ENCODE peak calls at places on chromosomes 2 and 18, in eight cellular contexts. W is lower lobe of right lung; U is CD8-positive, alpha-beta memory T cell; Y is glutamatergic neuron; Q is left lobe of liver; P is lower leg skin; C is neural crest cell; N is IMR-90. R is an unnamed sample.

GRCh38 chr18:5488844-5489243 is 55.0 kb downstream of the EPB41L3 start:
- DNase-seq in U (no peak), Y (no peak), N (no peak), C (no peak), P (no peak), W (no peak), Q (no peak), R (no peak)

GRCh38 chr18:60060578-60060977 is 160.8 kb downstream of the PMAIP1 start:
- DNase-seq in Q (no peak), P (no peak), U (no peak), C (no peak), N (no peak), Y (no peak), W (no peak), R (no peak)

GRCh38 chr2:127059559-127059958 is 47.4 kb downstream of the BIN1 start:
- DNase-seq in U (no peak), N (no peak), Q (no peak), C (no peak), Y (no peak), W (no peak), P (no peak), R (no peak)

GRCh38 chr2:8298783-8299182 is 383.1 kb upstream of the ID2 start:
- DNase-seq in C (no peak), Q (no peak), W (peak), Y (no peak), P (no peak), N (no peak), U (no peak), R (no peak)

GRCh38 chr18:45617284-45617683 is 2.0 kb downstream of the SLC14A2 start:
- DNase-seq in U (no peak), Q (no peak), C (no peak), W (peak), Y (no peak), P (peak), N (peak), R (no peak)

GRCh38 chr2:110105608-110106467 is 9.8 kb downstream of the MALL start:
- DNase-seq in Q (no peak), C (no peak), W (no peak), U (no peak), N (peak), Y (no peak), P (peak), R (no peak)

GRCh38 chr2:86695053-86695691 is 24.9 kb upstream of the RMND5A start:
- DNase-seq in U (no peak), W (no peak), P (no peak), Q (no peak), C (no peak), Y (no peak), N (peak), R (no peak)

GRCh38 chr2:160411167-160411566 is 82.4 kb downstream of the RBMS1 start:
- DNase-seq in W (no peak), C (no peak), U (no peak), Y (no peak), Q (no peak), N (no peak), P (no peak), R (no peak)

GRCh38 chr2:8882094-8882493 is 44.7 kb upstream of the KIDINS220 start:
- DNase-seq in N (peak), U (no peak), C (peak), Q (no peak), P (peak), Y (peak), W (no peak), R (peak)

GRCh38 chr2:235170536-235171510 is 219.0 kb downstream of the SH3BP4 start:
- DNase-seq in W (no peak), C (peak), P (no peak), Q (no peak), N (peak), U (no peak), Y (peak), R (no peak)

GRCh38 chr18:62485684-62486083 is 37.1 kb upstream of the ZCCHC2 start:
- DNase-seq in Y (no peak), W (no peak), N (peak), U (no peak), C (no peak), P (no peak), Q (no peak), R (no peak)

GRCh38 chr2:119158563-119159347 is at the start of gene C1QL2:
- DNase-seq in Y (peak), U (no peak), W (no peak), C (peak), N (no peak), Q (no peak), P (no peak), R (peak)

GRCh38 chr2:120729410-120730052 is 6.1 kb upstream of the GLI2 start:
- DNase-seq in U (no peak), C (no peak), W (no peak), N (peak), P (no peak), Y (no peak), Q (no peak), R (no peak)

GRCh38 chr2:47389692-47390091 is 13.3 kb upstream of the MSH2 start:
- DNase-seq in U (no peak), P (peak), Y (no peak), C (no peak), Q (no peak), N (no peak), W (no peak), R (no peak)

GRCh38 chr2:193331701-193332100 is 1137.0 kb upstream of the TMEFF2 start:
- DNase-seq in N (no peak), W (no peak), U (no peak), C (no peak), P (no peak), Y (no peak), Q (no peak), R (no peak)

GRCh38 chr2:177254433-177255226 is 9.9 kb downstream of the NFE2L2 start:
- DNase-seq in W (peak), U (no peak), Y (peak), P (peak), Q (no peak), N (peak), C (peak), R (peak)

GRCh38 chr18:23833714-23834113 is 144.5 kb downstream of the LAMA3 start:
- DNase-seq in P (no peak), Q (no peak), W (no peak), U (no peak), Y (no peak), C (no peak), N (no peak), R (no peak)

GRCh38 chr2:8545676-8546318 is 136.1 kb upstream of the ID2 start:
- DNase-seq in U (no peak), C (no peak), W (no peak), N (no peak), Y (no peak), Q (peak), P (peak), R (no peak)

GRCh38 chr18:59414254-59414653 is 55.2 kb upstream of the LMAN1 start:
- DNase-seq in N (no peak), P (no peak), Y (no peak), U (no peak), C (no peak), Q (no peak), W (no peak), R (no peak)

GRCh38 chr18:44938396-44939036 is 257.8 kb downstream of the SETBP1 start:
- DNase-seq in U (no peak), P (no peak), N (no peak), C (no peak), Y (no peak), Q (no peak), W (no peak), R (peak)

GRCh38 chr2:160062283-160063005 is at the start of gene PLA2R1:
- DNase-seq in N (peak), Y (peak), W (peak), P (peak), Q (no peak), C (peak), U (no peak), R (peak)

GRCh38 chr2:43224571-43225092 is 1.8 kb downstream of the ZFP36L2 start:
- DNase-seq in N (peak), C (peak), P (peak), W (peak), Q (no peak), Y (peak), U (peak), R (peak)

GRCh38 chr2:170715062-170715931 is at the start of gene SP5:
- DNase-seq in U (no peak), N (peak), W (peak), P (peak), C (peak), Y (peak), Q (peak), R (peak)

GRCh38 chr2:38353402-38353801 is 23.7 kb downstream of the ATL2 start:
- DNase-seq in U (no peak), Y (no peak), C (no peak), N (no peak), Q (no peak), W (no peak), P (no peak), R (no peak)

GRCh38 chr2:105454801-105455485 is 56.1 kb upstream of the FHL2 start:
- DNase-seq in Q (peak), W (peak), P (no peak), C (no peak), N (peak), U (no peak), Y (peak), R (no peak)

GRCh38 chr2:60516383-60516811 is 37.1 kb downstream of the BCL11A start:
- DNase-seq in C (no peak), W (no peak), P (no peak), N (peak), Q (no peak), Y (no peak), U (no peak), R (no peak)

GRCh38 chr2:96890252-96890651 is 20.4 kb upstream of the SEMA4C start:
- DNase-seq in Y (no peak), C (no peak), N (no peak), U (no peak), Q (no peak), W (no peak), P (no peak), R (no peak)

GRCh38 chr18:74819433-74820059 is 221.9 kb downstream of the ZNF407 start:
- DNase-seq in U (no peak), W (no peak), Q (no peak), P (no peak), C (peak), Y (peak), N (no peak), R (peak)

GRCh38 chr2:56191617-56192016 is 7.8 kb downstream of the CCDC85A start:
- DNase-seq in Q (peak), W (no peak), N (peak), U (no peak), Y (peak), C (no peak), P (no peak), R (peak)

GRCh38 chr18:50961974-50962373 is 5.9 kb upstream of the ELAC1 start:
- DNase-seq in N (no peak), Q (no peak), C (no peak), U (no peak), Y (no peak), P (no peak), W (no peak), R (no peak)

GRCh38 chr2:88187038-88187676 is 17.0 kb downstream of the THNSL2 start:
- DNase-seq in P (no peak), Y (peak), C (peak), N (peak), U (no peak), W (no peak), Q (peak), R (peak)

GRCh38 chr2:212548459-212548815 is 9.8 kb upstream of the ERBB4 start:
- DNase-seq in U (no peak), Q (no peak), W (no peak), Y (no peak), C (peak), P (no peak), N (peak), R (no peak)

GRCh38 chr2:45216118-45216517 is 206.9 kb upstream of the SIX2 start:
- DNase-seq in C (no peak), Y (no peak), N (no peak), Q (no peak), W (no peak), P (no peak), U (no peak), R (no peak)

GRCh38 chr18:44273298-44273697 is 407.4 kb upstream of the SETBP1 start:
- DNase-seq in Y (no peak), P (no peak), Q (no peak), C (no peak), N (no peak), U (no peak), W (no peak), R (no peak)

GRCh38 chr18:10226971-10227370 is 227.5 kb upstream of the APCDD1 start:
- DNase-seq in C (no peak), Y (no peak), U (no peak), N (no peak), W (no peak), P (no peak), Q (no peak), R (no peak)

GRCh38 chr2:226339616-226340015 is 460.0 kb downstream of the IRS1 start:
- DNase-seq in C (no peak), N (no peak), Y (no peak), Q (no peak), U (no peak), W (no peak), P (no peak), R (no peak)

GRCh38 chr2:15640291-15640711 is 48.6 kb downstream of the DDX1 start:
- DNase-seq in Q (no peak), U (no peak), C (no peak), W (no peak), N (peak), Y (no peak), P (peak), R (no peak)

GRCh38 chr2:202237787-202238233 is 587 bp downstream of the SUMO1 start:
- DNase-seq in U (no peak), Y (peak), Q (peak), W (peak), P (no peak), N (peak), C (peak), R (no peak)